ENCODE peak calls at places on chromosomes 12 and 14, in nine cellular contexts. X is activated CD4-positive, alpha-beta T cell treated with anti-CD3 and anti-CD28 coated beads, Interleukin-2, amount 50 U/mL, for 4 hours; H is germinal center; U is EL; Q is fibroblast of pulmonary artery; Z is IMR-90; C is GM13976; T is fibroblast of the conjunctiva; P is heart right ventricle. N is an unnamed sample.

GRCh38 chr12:101616027-101616494 is 21.3 kb downstream of the MYBPC1 start:
- DNase-seq in X (no peak), H (no peak), U (no peak), Q (peak), Z (no peak), C (no peak), T (no peak), P (no peak), N (no peak)

GRCh38 chr12:52975820-52976573 is 27.1 kb downstream of the KRT18 start:
- DNase-seq in X (no peak), H (no peak), U (peak), Q (peak), Z (peak), C (no peak), T (no peak), P (no peak), N (no peak)

GRCh38 chr12:124930576-124930975 is 16.1 kb upstream of the UBC start:
- DNase-seq in X (no peak), H (no peak), U (no peak), Q (no peak), Z (no peak), C (no peak), T (no peak), P (no peak), N (no peak)

GRCh38 chr14:76292561-76292960 is 83.4 kb upstream of the ESRRB start:
- DNase-seq in X (no peak), H (no peak), U (no peak), Q (no peak), Z (no peak), C (no peak), T (no peak), P (no peak), N (no peak)

GRCh38 chr12:122851820-122852219 is 16.6 kb downstream of the HIP1R start:
- DNase-seq in X (no peak), H (no peak), U (peak), Q (peak), Z (peak), C (no peak), T (peak), P (no peak), N (no peak)

GRCh38 chr14:89509891-89510290 is 92.9 kb upstream of the FOXN3 start:
- DNase-seq in X (no peak), H (no peak), U (peak), Q (peak), Z (peak), C (no peak), T (no peak), P (no peak), N (no peak)

GRCh38 chr14:92925446-92925845 is 2.5 kb downstream of the CHGA start:
- DNase-seq in X (no peak), H (no peak), U (no peak), Q (no peak), Z (no peak), C (no peak), T (no peak), P (no peak), N (no peak)

GRCh38 chr12:62799126-62799736 is 135.7 kb downstream of the PPM1H start:
- DNase-seq in X (peak), H (peak), U (peak), Q (peak), Z (peak), C (peak), T (peak), P (peak), N (peak)

GRCh38 chr14:55581011-55581806 is 1.2 kb downstream of the KTN1 start:
- DNase-seq in X (peak), H (peak), U (peak), Q (peak), Z (no peak), C (peak), T (no peak), P (peak), N (peak)

GRCh38 chr14:79356040-79356439 is 855.3 kb downstream of the DIO2 start:
- DNase-seq in X (no peak), H (no peak), U (no peak), Q (peak), Z (peak), C (no peak), T (no peak), P (no peak), N (no peak)

GRCh38 chr12:124613151-124613585 is 45.8 kb upstream of the NCOR2 start:
- DNase-seq in X (no peak), H (no peak), U (no peak), Q (peak), Z (peak), C (no peak), T (peak), P (no peak), N (no peak)

GRCh38 chr14:104435147-104436046 is 144.2 kb upstream of the C14orf180 start:
- DNase-seq in X (no peak), H (no peak), U (no peak), Q (no peak), Z (no peak), C (peak), T (no peak), P (no peak), N (no peak)